ENCODE peak calls at places on chromosome 2, in six cellular contexts. W is lower lobe of right lung, G is fibroblast of the aortic adventitia, E is left ventricle myocardium inferior, V is PC-3, L is PC-9. B is an unnamed sample.

GRCh38 chr2:43482974-43483373 is 112.9 kb downstream of the THADA start:
- DNase-seq in W (no peak), G (peak; percentile 57), E (no peak), V (peak; percentile 56), L (no peak), B (peak; percentile 61)

GRCh38 chr2:64859208-64860161 is 129.7 kb upstream of the SLC1A4 start:
- DNase-seq in W (peak; percentile 94), G (peak; percentile 94), E (peak; percentile 91), V (peak; percentile 86), L (peak; percentile 94), B (peak; percentile 55)

GRCh38 chr2:48991415-48992131 is 162.7 kb downstream of the FSHR start:
- DNase-seq in W (no peak), G (no peak), E (no peak), V (no peak), L (no peak), B (peak; percentile 47)

GRCh38 chr2:56749152-56749752 is 565.5 kb downstream of the CCDC85A start:
- DNase-seq in W (no peak), G (peak; percentile 66), E (no peak), V (peak; percentile 68), L (no peak), B (no peak)

GRCh38 chr2:111091811-111092211 is 28.9 kb upstream of the BCL2L11 start:
- DNase-seq in W (no peak), G (no peak), E (no peak), V (no peak), L (no peak), B (no peak)

GRCh38 chr2:12787891-12788783 is 71.4 kb downstream of the TRIB2 start:
- DNase-seq in W (no peak), G (peak; percentile 98), E (peak; percentile 38), V (peak; percentile 49), L (no peak), B (no peak)

GRCh38 chr2:106977707-106978106 is 91.7 kb upstream of the ST6GAL2 start:
- DNase-seq in W (no peak), G (peak; percentile 66), E (no peak), V (no peak), L (no peak), B (no peak)

GRCh38 chr2:129004485-129004884 is 685.8 kb upstream of the HS6ST1 start:
- DNase-seq in W (no peak), G (no peak), E (no peak), V (no peak), L (no peak), B (no peak)

GRCh38 chr2:100730290-100730868 is 89.6 kb upstream of the NPAS2 start:
- DNase-seq in W (peak; percentile 61), G (peak; percentile 85), E (peak; percentile 61), V (peak; percentile 88), L (peak; percentile 61), B (no peak)

GRCh38 chr2:38835015-38835601 is 40.6 kb downstream of the DHX57 start:
- DNase-seq in W (no peak), G (peak; percentile 36), E (no peak), V (peak; percentile 71), L (no peak), B (no peak)

GRCh38 chr2:232420463-232421188 is 14.0 kb downstream of the ALPG start:
- DNase-seq in W (peak; percentile 58), G (no peak), E (no peak), V (peak; percentile 54), L (peak; percentile 70), B (no peak)

GRCh38 chr2:160220001-160220400 is 19.9 kb upstream of the ITGB6 start:
- DNase-seq in W (no peak), G (no peak), E (no peak), V (no peak), L (no peak), B (no peak)

GRCh38 chr2:211085056-211085680 is 528.8 kb downstream of the CPS1 start:
- DNase-seq in W (no peak), G (peak; percentile 70), E (no peak), V (peak; percentile 81), L (no peak), B (no peak)

GRCh38 chr2:54559593-54560145 is 103.5 kb downstream of the SPTBN1 start:
- DNase-seq in W (no peak), G (peak; percentile 81), E (no peak), V (peak; percentile 89), L (no peak), B (no peak)

GRCh38 chr2:98508690-98509054 is 64.0 kb downstream of the INPP4A start:
- DNase-seq in W (peak; percentile 74), G (no peak), E (peak; percentile 56), V (no peak), L (no peak), B (peak; percentile 23)

GRCh38 chr2:9462872-9463697 is 11.3 kb upstream of the IAH1 start:
- DNase-seq in W (no peak), G (no peak), E (no peak), V (no peak), L (no peak), B (no peak)

GRCh38 chr2:145710303-145710702 is 1190.4 kb upstream of the ZEB2 start:
- DNase-seq in W (no peak), G (no peak), E (no peak), V (no peak), L (no peak), B (no peak)

GRCh38 chr2:96591494-96591893 is 46.6 kb downstream of the KANSL3 start:
- DNase-seq in W (no peak), G (no peak), E (no peak), V (no peak), L (no peak), B (no peak)

GRCh38 chr2:208545398-208546042 is 138.9 kb downstream of the PTH2R start:
- DNase-seq in W (no peak), G (no peak), E (no peak), V (no peak), L (no peak), B (no peak)

GRCh38 chr2:130756721-130757195 is 1.4 kb downstream of the AMER3 start:
- DNase-seq in W (no peak), G (no peak), E (no peak), V (no peak), L (no peak), B (no peak)

DNA sequence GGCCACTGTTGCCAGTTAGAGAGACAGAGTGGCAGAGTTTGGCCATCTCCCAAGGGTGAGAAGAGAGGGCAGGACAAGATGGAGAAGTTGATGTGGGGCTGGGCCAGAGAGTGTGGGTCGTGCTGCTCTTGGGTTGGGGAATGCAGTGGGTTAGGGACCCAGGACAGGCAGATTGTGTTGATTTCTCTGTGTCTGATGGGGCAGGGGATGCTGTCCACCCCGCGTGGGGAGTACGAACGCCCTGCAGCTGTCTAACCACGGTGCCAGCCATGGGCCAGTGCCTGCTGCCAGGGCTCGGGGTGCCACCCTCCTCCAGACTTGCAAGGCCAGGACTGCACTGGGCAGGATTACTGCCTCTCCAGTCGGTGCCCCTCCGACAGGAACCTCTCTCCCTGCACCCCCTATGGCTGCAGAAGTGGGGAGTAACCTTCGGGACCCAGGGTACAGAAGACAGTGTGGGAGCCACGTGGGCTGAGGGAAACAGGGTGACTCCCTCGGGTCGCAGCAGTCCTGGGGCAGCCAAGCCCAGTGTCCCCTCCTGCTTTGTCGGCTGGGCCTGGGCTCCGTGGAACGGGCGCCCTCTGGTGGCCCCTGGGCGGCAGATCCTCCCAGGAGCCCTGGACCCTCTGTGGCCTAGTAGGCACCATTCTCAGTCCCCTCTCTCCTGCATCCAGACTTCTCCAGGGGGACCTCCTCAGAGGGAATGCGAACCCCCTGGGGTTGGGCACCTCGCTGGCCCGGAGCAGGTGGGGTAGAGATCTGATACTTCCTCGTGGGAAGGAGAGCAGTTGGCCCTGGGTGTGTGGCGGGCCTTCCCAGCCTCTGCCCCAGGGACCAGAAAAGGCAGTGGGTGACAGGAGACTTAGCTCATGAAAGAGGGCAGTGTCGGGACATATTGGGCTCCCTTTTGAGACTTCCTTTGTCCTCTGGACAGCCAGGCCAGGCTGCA is 2.7 kb downstream of the GPC1 start:
- DNase-seq in W (peak; percentile 76), G (peak; percentile 61), E (peak; percentile 64), V (peak; percentile 73), L (peak; percentile 91), B (peak; percentile 72)
- H3K4me3 ChIP-seq in W (no peak overlapping the region), G (peak overlapping the region; percentile 75), E (peak overlapping the region; percentile 87), V (peak overlapping the region; percentile 80), L (no peak overlapping the region), B (no peak overlapping the region)

DNA sequence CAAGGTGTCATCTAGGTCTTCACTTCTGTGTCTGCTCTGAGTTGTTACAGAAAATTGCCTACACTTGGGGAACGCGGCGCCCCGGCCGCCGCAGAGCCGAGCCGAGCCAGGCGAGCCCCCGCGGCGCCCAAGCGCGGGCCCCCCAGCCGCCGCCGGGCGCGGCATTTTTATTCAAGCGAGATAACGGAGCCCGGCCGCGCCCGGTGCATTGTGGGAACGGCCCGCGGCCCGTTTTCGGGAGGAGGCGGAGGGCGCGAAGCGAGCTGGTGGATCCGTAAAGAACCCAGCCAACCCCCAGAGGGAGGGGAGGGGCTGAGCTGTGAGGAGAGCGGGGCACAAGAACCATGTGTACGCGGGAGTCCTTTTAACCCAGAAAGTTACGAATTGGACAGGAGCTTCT is 191.8 kb downstream of the FTCDNL1 start:
- DNase-seq in W (peak; percentile 50), G (peak; percentile 9), E (peak; percentile 46), V (no peak), L (no peak), B (no peak)
- H3K4me3 ChIP-seq in W (peak overlapping the region; percentile 12), G (peak overlapping the region; percentile 49), E (peak overlapping the region; percentile 55), V (no peak overlapping the region), L (no peak overlapping the region), B (peak overlapping the region; percentile 38)

DNA sequence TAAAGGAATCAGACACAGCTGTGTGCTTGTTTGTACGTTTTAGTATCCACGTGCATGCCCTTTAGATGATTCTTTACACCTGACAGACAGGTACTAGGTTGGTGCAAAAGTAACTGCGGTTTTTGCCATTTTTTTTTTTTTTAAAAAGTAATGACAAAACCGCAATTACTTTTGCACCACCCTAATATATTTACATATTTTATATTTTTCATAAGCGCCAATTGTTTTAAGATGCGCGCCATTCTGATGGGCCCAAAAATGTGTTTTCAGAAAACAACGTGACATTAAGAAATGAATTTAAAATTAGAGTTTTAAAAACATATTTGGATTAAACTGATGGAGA is 972 bp upstream of the COBLL1 start:
- DNase-seq in W (no peak), G (no peak), E (no peak), V (no peak), L (no peak), B (no peak)
- H3K4me3 ChIP-seq in W (peak overlapping the region; percentile 79), G (peak overlapping the region; percentile 79), E (peak overlapping the region; percentile 90), V (peak overlapping the region; percentile 90), L (peak overlapping the region; percentile 85), B (peak overlapping the region; percentile 72)

DNA sequence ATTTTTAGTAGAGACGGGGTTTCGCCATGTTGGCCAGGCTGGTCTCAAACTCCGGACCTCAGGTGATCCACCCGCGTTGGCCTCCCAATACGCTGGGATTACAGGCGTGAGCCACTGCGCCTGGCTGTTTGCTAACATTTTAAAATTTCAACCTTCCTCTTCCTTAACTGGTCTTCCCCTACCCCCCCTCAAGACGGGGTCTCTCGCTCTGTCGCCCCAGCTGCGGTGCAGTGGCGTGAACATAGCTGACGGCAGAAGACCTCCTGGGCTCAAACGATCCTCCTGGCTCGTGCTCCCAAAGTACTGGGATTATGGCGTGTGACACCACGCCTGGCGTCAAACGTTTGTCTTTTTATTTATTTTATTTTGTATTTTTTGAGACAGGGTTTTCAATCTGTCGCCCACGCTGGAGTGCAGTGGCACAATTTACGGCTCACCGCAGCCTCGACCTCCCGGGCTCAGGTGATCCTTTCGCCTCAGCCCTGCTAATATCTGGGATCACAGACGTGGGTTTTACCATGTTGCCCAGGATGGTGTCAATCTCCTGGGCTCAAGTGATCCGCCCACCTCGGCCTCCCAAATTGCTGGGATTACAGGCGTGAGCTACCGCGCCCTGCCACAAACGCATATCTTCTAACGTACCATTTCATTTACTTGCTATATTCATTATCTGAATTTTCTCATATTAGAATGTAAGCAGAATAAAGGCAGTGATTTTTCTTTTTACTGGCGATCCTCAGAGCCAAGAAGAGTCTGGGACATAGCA is 984 bp upstream of the MSH2 start:
- DNase-seq in W (no peak), G (no peak), E (no peak), V (no peak), L (no peak), B (no peak)
- H3K4me3 ChIP-seq in W (peak overlapping the region; percentile 100), G (peak overlapping the region; percentile 86), E (peak overlapping the region; percentile 96), V (peak overlapping the region; percentile 81), L (peak overlapping the region; percentile 61), B (peak overlapping the region; percentile 94)

GRCh38 chr2:241029599-241030332 is 31.3 kb downstream of the SNED1 start:
- DNase-seq in W (no peak), G (no peak), E (no peak), V (no peak), L (no peak), B (no peak)
- H3K4me3 ChIP-seq in W (no peak overlapping the region), G (no peak overlapping the region), E (no peak overlapping the region), V (no peak overlapping the region), L (no peak overlapping the region), B (no peak overlapping the region)